ENCODE peak calls at places on chromosomes 16 and 17, in ten cellular contexts. One of them, this sample, is unnamed. For H3K27me3, the result is how much of the 10 kb centered on the place peaks cover.

GRCh38 chr17:49729074-49729473 is 21.3 kb upstream of the SLC35B1 start:
- DNase-seq in uterus: no peak
- DNase-seq in mesendoderm: no peak
- DNase-seq in aorta: no peak
- DNase-seq in CD8-positive, alpha-beta T cell: no peak
- DNase-seq in sigmoid colon: no peak
- DNase-seq in bronchial epithelial cell: no peak
- DNase-seq in astrocyte: no peak
- DNase-seq in HAP-1: no peak
- DNase-seq in CD8-positive, alpha-beta memory T cell: no peak
- DNase-seq in this sample: no peak

GRCh38 chr17:63699638-63700527 is at the start of gene LIMD2:
- DNase-seq in sigmoid colon: peak
- DNase-seq in CD8-positive, alpha-beta memory T cell: peak
- DNase-seq in mesendoderm: peak
- DNase-seq in uterus: peak
- DNase-seq in CD8-positive, alpha-beta T cell: peak
- DNase-seq in bronchial epithelial cell: no peak
- DNase-seq in aorta: peak
- DNase-seq in astrocyte: no peak
- DNase-seq in HAP-1: peak
- DNase-seq in this sample: peak

GRCh38 chr16:89113661-89114060 is 20.0 kb downstream of the ACSF3 start:
- DNase-seq in astrocyte: no peak
- DNase-seq in bronchial epithelial cell: no peak
- DNase-seq in mesendoderm: no peak
- DNase-seq in sigmoid colon: no peak
- DNase-seq in CD8-positive, alpha-beta T cell: no peak
- DNase-seq in HAP-1: no peak
- DNase-seq in aorta: peak
- DNase-seq in uterus: no peak
- DNase-seq in CD8-positive, alpha-beta memory T cell: no peak
- DNase-seq in this sample: no peak

GRCh38 chr17:82913304-82914043 is 73.7 kb upstream of the ZNF750 start:
- DNase-seq in mesendoderm: peak
- DNase-seq in astrocyte: no peak
- DNase-seq in CD8-positive, alpha-beta memory T cell: no peak
- DNase-seq in CD8-positive, alpha-beta T cell: no peak
- DNase-seq in sigmoid colon: no peak
- DNase-seq in aorta: no peak
- DNase-seq in bronchial epithelial cell: no peak
- DNase-seq in HAP-1: no peak
- DNase-seq in uterus: no peak
- DNase-seq in this sample: no peak

GRCh38 chr17:72534776-72535175 is 414.0 kb downstream of the SOX9 start:
- DNase-seq in uterus: no peak
- DNase-seq in mesendoderm: no peak
- DNase-seq in CD8-positive, alpha-beta T cell: no peak
- DNase-seq in astrocyte: no peak
- DNase-seq in aorta: no peak
- DNase-seq in sigmoid colon: no peak
- DNase-seq in bronchial epithelial cell: no peak
- DNase-seq in HAP-1: no peak
- DNase-seq in CD8-positive, alpha-beta memory T cell: no peak
- DNase-seq in this sample: no peak

GRCh38 chr17:27947005-27947406 is 53.8 kb upstream of the LYRM9 start:
- DNase-seq in astrocyte: no peak
- DNase-seq in aorta: no peak
- DNase-seq in CD8-positive, alpha-beta memory T cell: no peak
- DNase-seq in CD8-positive, alpha-beta T cell: no peak
- DNase-seq in sigmoid colon: no peak
- DNase-seq in uterus: no peak
- DNase-seq in mesendoderm: no peak
- DNase-seq in HAP-1: no peak
- DNase-seq in bronchial epithelial cell: no peak
- DNase-seq in this sample: no peak

GRCh38 chr17:58338454-58338841 is 9.9 kb upstream of the TSPOAP1 start:
- DNase-seq in mesendoderm: no peak
- DNase-seq in aorta: no peak
- DNase-seq in sigmoid colon: no peak
- DNase-seq in astrocyte: no peak
- DNase-seq in HAP-1: no peak
- DNase-seq in CD8-positive, alpha-beta T cell: no peak
- DNase-seq in uterus: no peak
- DNase-seq in CD8-positive, alpha-beta memory T cell: no peak
- DNase-seq in bronchial epithelial cell: no peak
- DNase-seq in this sample: no peak

GRCh38 chr17:39218906-39219305 is 6.8 kb downstream of the STAC2 start:
- DNase-seq in bronchial epithelial cell: no peak
- DNase-seq in mesendoderm: no peak
- DNase-seq in CD8-positive, alpha-beta memory T cell: no peak
- DNase-seq in sigmoid colon: no peak
- DNase-seq in HAP-1: no peak
- DNase-seq in uterus: no peak
- DNase-seq in CD8-positive, alpha-beta T cell: no peak
- DNase-seq in astrocyte: no peak
- DNase-seq in aorta: no peak
- DNase-seq in this sample: no peak

GRCh38 chr17:48113201-48113676 is 5.7 kb downstream of the SNX11 start:
- DNase-seq in HAP-1: no peak
- DNase-seq in CD8-positive, alpha-beta T cell: peak
- DNase-seq in CD8-positive, alpha-beta memory T cell: peak
- DNase-seq in sigmoid colon: no peak
- DNase-seq in uterus: no peak
- DNase-seq in bronchial epithelial cell: no peak
- DNase-seq in astrocyte: no peak
- DNase-seq in aorta: no peak
- DNase-seq in mesendoderm: no peak
- DNase-seq in this sample: no peak

GRCh38 chr17:4631836-4632582 is 9.5 kb downstream of the ALOX15 start:
- DNase-seq in CD8-positive, alpha-beta T cell: no peak
- DNase-seq in astrocyte: peak
- DNase-seq in aorta: no peak
- DNase-seq in CD8-positive, alpha-beta memory T cell: no peak
- DNase-seq in mesendoderm: peak
- DNase-seq in bronchial epithelial cell: peak
- DNase-seq in sigmoid colon: no peak
- DNase-seq in uterus: no peak
- DNase-seq in HAP-1: no peak
- DNase-seq in this sample: no peak

GRCh38 chr16:8581923-8582580 is 8.3 kb downstream of the TMEM114 start:
- DNase-seq in bronchial epithelial cell: no peak
- DNase-seq in sigmoid colon: peak
- DNase-seq in CD8-positive, alpha-beta memory T cell: no peak
- DNase-seq in mesendoderm: no peak
- DNase-seq in aorta: no peak
- DNase-seq in CD8-positive, alpha-beta T cell: no peak
- DNase-seq in astrocyte: no peak
- DNase-seq in uterus: no peak
- DNase-seq in HAP-1: no peak
- DNase-seq in this sample: no peak

GRCh38 chr17:57138030-57138911 is 53.2 kb downstream of the AKAP1 start:
- DNase-seq in mesendoderm: no peak
- DNase-seq in HAP-1: no peak
- DNase-seq in CD8-positive, alpha-beta memory T cell: no peak
- DNase-seq in bronchial epithelial cell: no peak
- DNase-seq in astrocyte: no peak
- DNase-seq in uterus: no peak
- DNase-seq in aorta: no peak
- DNase-seq in CD8-positive, alpha-beta T cell: no peak
- DNase-seq in sigmoid colon: no peak
- DNase-seq in this sample: no peak

GRCh38 chr17:50212121-50212843 is 10.9 kb upstream of the COL1A1 start:
- DNase-seq in CD8-positive, alpha-beta T cell: no peak
- DNase-seq in sigmoid colon: peak
- DNase-seq in astrocyte: peak
- DNase-seq in bronchial epithelial cell: no peak
- DNase-seq in HAP-1: no peak
- DNase-seq in CD8-positive, alpha-beta memory T cell: no peak
- DNase-seq in uterus: peak
- DNase-seq in aorta: no peak
- DNase-seq in mesendoderm: no peak
- DNase-seq in this sample: peak

GRCh38 chr16:10037771-10038170 is 144.5 kb downstream of the GRIN2A start:
- DNase-seq in aorta: no peak
- DNase-seq in CD8-positive, alpha-beta T cell: no peak
- DNase-seq in sigmoid colon: no peak
- DNase-seq in bronchial epithelial cell: no peak
- DNase-seq in mesendoderm: peak
- DNase-seq in HAP-1: no peak
- DNase-seq in uterus: no peak
- DNase-seq in CD8-positive, alpha-beta memory T cell: no peak
- DNase-seq in astrocyte: peak
- DNase-seq in this sample: no peak

GRCh38 chr16:69924777-69925191 is 26.4 kb upstream of the CLEC18A start:
- DNase-seq in HAP-1: no peak
- DNase-seq in astrocyte: peak
- DNase-seq in CD8-positive, alpha-beta T cell: no peak
- DNase-seq in mesendoderm: peak
- DNase-seq in CD8-positive, alpha-beta memory T cell: no peak
- DNase-seq in sigmoid colon: peak
- DNase-seq in bronchial epithelial cell: peak
- DNase-seq in uterus: peak
- DNase-seq in aorta: peak
- DNase-seq in this sample: peak

GRCh38 chr16:17299790-17300189 is 171.0 kb downstream of the XYLT1 start:
- DNase-seq in HAP-1: no peak
- DNase-seq in astrocyte: no peak
- DNase-seq in sigmoid colon: no peak
- DNase-seq in CD8-positive, alpha-beta memory T cell: no peak
- DNase-seq in uterus: no peak
- DNase-seq in aorta: no peak
- DNase-seq in CD8-positive, alpha-beta T cell: no peak
- DNase-seq in bronchial epithelial cell: no peak
- DNase-seq in mesendoderm: no peak
- DNase-seq in this sample: no peak
- H3K27me3 ChIP-seq in HAP-1: under half
- H3K27me3 ChIP-seq in astrocyte: under half
- H3K27me3 ChIP-seq in sigmoid colon: under half
- H3K27me3 ChIP-seq in CD8-positive, alpha-beta memory T cell: under half
- H3K27me3 ChIP-seq in uterus: under half
- H3K27me3 ChIP-seq in aorta: under half
- H3K27me3 ChIP-seq in CD8-positive, alpha-beta T cell: under half
- H3K27me3 ChIP-seq in bronchial epithelial cell: under half
- H3K27me3 ChIP-seq in mesendoderm: under half
- H3K27me3 ChIP-seq in this sample: under half

GRCh38 chr17:81662002-81662401 is 4.4 kb downstream of the OXLD1 start:
- DNase-seq in CD8-positive, alpha-beta T cell: no peak
- DNase-seq in HAP-1: no peak
- DNase-seq in sigmoid colon: no peak
- DNase-seq in uterus: no peak
- DNase-seq in astrocyte: no peak
- DNase-seq in mesendoderm: no peak
- DNase-seq in CD8-positive, alpha-beta memory T cell: no peak
- DNase-seq in aorta: no peak
- DNase-seq in bronchial epithelial cell: no peak
- DNase-seq in this sample: no peak
- H3K27me3 ChIP-seq in CD8-positive, alpha-beta T cell: under half
- H3K27me3 ChIP-seq in HAP-1: under half
- H3K27me3 ChIP-seq in sigmoid colon: under half
- H3K27me3 ChIP-seq in uterus: under half
- H3K27me3 ChIP-seq in astrocyte: under half
- H3K27me3 ChIP-seq in mesendoderm: under half
- H3K27me3 ChIP-seq in CD8-positive, alpha-beta memory T cell: under half
- H3K27me3 ChIP-seq in aorta: under half
- H3K27me3 ChIP-seq in bronchial epithelial cell: under half
- H3K27me3 ChIP-seq in this sample: under half

GRCh38 chr16:1164975-1165374 is 12.1 kb downstream of the CACNA1H start:
- DNase-seq in uterus: no peak
- DNase-seq in mesendoderm: no peak
- DNase-seq in CD8-positive, alpha-beta T cell: no peak
- DNase-seq in CD8-positive, alpha-beta memory T cell: no peak
- DNase-seq in bronchial epithelial cell: no peak
- DNase-seq in aorta: no peak
- DNase-seq in sigmoid colon: no peak
- DNase-seq in HAP-1: no peak
- DNase-seq in astrocyte: no peak
- DNase-seq in this sample: no peak

GRCh38 chr16:1165511-1165910 is 12.6 kb downstream of the CACNA1H start:
- DNase-seq in sigmoid colon: no peak
- DNase-seq in mesendoderm: no peak
- DNase-seq in bronchial epithelial cell: no peak
- DNase-seq in HAP-1: no peak
- DNase-seq in CD8-positive, alpha-beta T cell: no peak
- DNase-seq in astrocyte: no peak
- DNase-seq in uterus: no peak
- DNase-seq in aorta: no peak
- DNase-seq in CD8-positive, alpha-beta memory T cell: no peak
- DNase-seq in this sample: no peak

GRCh38 chr16:1162701-1163566 is 10.0 kb downstream of the CACNA1H start:
- DNase-seq in sigmoid colon: no peak
- DNase-seq in HAP-1: no peak
- DNase-seq in CD8-positive, alpha-beta T cell: no peak
- DNase-seq in aorta: no peak
- DNase-seq in bronchial epithelial cell: no peak
- DNase-seq in CD8-positive, alpha-beta memory T cell: no peak
- DNase-seq in mesendoderm: no peak
- DNase-seq in astrocyte: no peak
- DNase-seq in uterus: no peak
- DNase-seq in this sample: no peak

GRCh38 chr16:1164382-1164781 is 11.5 kb downstream of the CACNA1H start:
- DNase-seq in CD8-positive, alpha-beta memory T cell: no peak
- DNase-seq in CD8-positive, alpha-beta T cell: no peak
- DNase-seq in aorta: no peak
- DNase-seq in uterus: no peak
- DNase-seq in bronchial epithelial cell: no peak
- DNase-seq in mesendoderm: no peak
- DNase-seq in astrocyte: no peak
- DNase-seq in HAP-1: no peak
- DNase-seq in sigmoid colon: no peak
- DNase-seq in this sample: no peak

DNA sequence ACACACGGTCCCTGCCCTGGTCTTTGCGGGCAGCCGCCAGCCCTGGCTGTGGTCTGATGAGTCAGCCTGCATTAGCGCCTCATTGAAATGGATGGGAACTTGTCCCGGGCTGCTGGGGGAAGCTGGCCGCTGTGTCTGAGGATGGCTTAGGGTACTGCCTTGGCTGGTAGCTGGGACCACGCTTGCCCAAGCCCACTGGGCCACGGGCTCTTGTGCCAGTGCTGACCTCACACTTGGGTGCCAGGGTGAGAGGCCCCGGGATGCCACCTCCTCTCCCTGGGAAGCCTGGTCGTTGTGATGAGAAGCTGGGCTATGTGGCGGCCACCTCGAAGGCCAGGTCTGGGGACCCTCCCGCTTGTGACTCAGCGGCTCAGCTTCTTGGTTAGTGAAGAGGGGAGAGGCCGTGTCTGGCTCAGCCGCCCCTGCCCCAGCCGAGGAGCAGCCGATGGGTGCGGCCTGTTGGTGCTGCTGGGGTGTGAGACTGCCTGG is 10.7 kb downstream of the CACNA1H start:
- DNase-seq in astrocyte: peak
- DNase-seq in CD8-positive, alpha-beta memory T cell: no peak
- DNase-seq in CD8-positive, alpha-beta T cell: no peak
- DNase-seq in aorta: no peak
- DNase-seq in bronchial epithelial cell: no peak
- DNase-seq in HAP-1: no peak
- DNase-seq in sigmoid colon: no peak
- DNase-seq in mesendoderm: peak
- DNase-seq in uterus: no peak
- DNase-seq in this sample: no peak
- H3K27me3 ChIP-seq in astrocyte: under half
- H3K27me3 ChIP-seq in CD8-positive, alpha-beta memory T cell: under half
- H3K27me3 ChIP-seq in CD8-positive, alpha-beta T cell: under half
- H3K27me3 ChIP-seq in aorta: under half
- H3K27me3 ChIP-seq in bronchial epithelial cell: under half
- H3K27me3 ChIP-seq in HAP-1: under half
- H3K27me3 ChIP-seq in sigmoid colon: under half
- H3K27me3 ChIP-seq in mesendoderm: under half
- H3K27me3 ChIP-seq in uterus: under half
- H3K27me3 ChIP-seq in this sample: under half

GRCh38 chr17:1226308-1226707 is 43.9 kb upstream of the BHLHA9 start:
- DNase-seq in HAP-1: no peak
- DNase-seq in CD8-positive, alpha-beta T cell: no peak
- DNase-seq in mesendoderm: no peak
- DNase-seq in aorta: no peak
- DNase-seq in uterus: no peak
- DNase-seq in astrocyte: no peak
- DNase-seq in CD8-positive, alpha-beta memory T cell: no peak
- DNase-seq in sigmoid colon: no peak
- DNase-seq in bronchial epithelial cell: no peak
- DNase-seq in this sample: no peak
- H3K27me3 ChIP-seq in HAP-1: under half
- H3K27me3 ChIP-seq in CD8-positive, alpha-beta T cell: under half
- H3K27me3 ChIP-seq in mesendoderm: under half
- H3K27me3 ChIP-seq in aorta: under half
- H3K27me3 ChIP-seq in uterus: under half
- H3K27me3 ChIP-seq in astrocyte: under half
- H3K27me3 ChIP-seq in CD8-positive, alpha-beta memory T cell: under half
- H3K27me3 ChIP-seq in sigmoid colon: under half
- H3K27me3 ChIP-seq in bronchial epithelial cell: under half
- H3K27me3 ChIP-seq in this sample: under half

This sample was measured in ovary.